ENCODE peak calls at places on chromosomes 2 and 18, in five cellular contexts. T is stimulated activated CD4-positive, alpha-beta T cell treated with anti-CD3 and anti-CD28 coated beads, Interleukin-4, amount 100 ng/mL, for 24 hours; Q is WTC11; X is HFFc6; E is neural crest cell. Z is an unnamed sample.

GRCh38 chr18:11992096-11992785 is 10.9 kb downstream of the IMPA2 start:
- DNase-seq in T (no peak), Q (no peak), X (no peak), E (no peak), Z (no peak)

GRCh38 chr2:30213326-30213725 is 18.0 kb upstream of the LBH start:
- DNase-seq in T (no peak), Q (no peak), X (no peak), E (no peak), Z (no peak)

GRCh38 chr2:73827018-73827417 is 1.7 kb upstream of the STAMBP start:
- DNase-seq in T (no peak), Q (no peak), X (peak), E (no peak), Z (peak)

GRCh38 chr2:64627860-64628841 is 25.6 kb downstream of the SERTAD2 start:
- DNase-seq in T (no peak), Q (no peak), X (no peak), E (no peak), Z (no peak)

GRCh38 chr2:88350641-88351601 is 101.6 kb downstream of the FOXI3 start:
- DNase-seq in T (peak), Q (peak), X (peak), E (peak), Z (peak)

GRCh38 chr18:24111936-24112335 is 26.9 kb upstream of the CABYR start:
- DNase-seq in T (no peak), Q (no peak), X (no peak), E (no peak), Z (no peak)

GRCh38 chr18:70337139-70337972 is 48.5 kb downstream of the SOCS6 start:
- DNase-seq in T (no peak), Q (peak), X (peak), E (no peak), Z (peak)

GRCh38 chr2:212548459-212548815 is 9.8 kb upstream of the ERBB4 start:
- DNase-seq in T (no peak), Q (no peak), X (peak), E (peak), Z (peak)

GRCh38 chr2:31539505-31539904 is 41.2 kb downstream of the SRD5A2 start:
- DNase-seq in T (no peak), Q (peak), X (no peak), E (no peak), Z (no peak)

GRCh38 chr2:2244508-2244907 is 86.6 kb downstream of the MYT1L start:
- DNase-seq in T (no peak), Q (no peak), X (no peak), E (no peak), Z (no peak)

GRCh38 chr2:65357095-65357958 is 75.1 kb downstream of the SPRED2 start:
- DNase-seq in T (no peak), Q (no peak), X (no peak), E (no peak), Z (no peak)

GRCh38 chr2:241965931-241966412 is 96.4 kb downstream of the RTP5 start:
- DNase-seq in T (peak), Q (no peak), X (peak), E (no peak), Z (no peak)

GRCh38 chr18:45287531-45287930 is 327.7 kb upstream of the SLC14A2 start:
- DNase-seq in T (no peak), Q (no peak), X (no peak), E (no peak), Z (no peak)

GRCh38 chr2:237497009-237497819 is 10.2 kb downstream of the MLPH start:
- DNase-seq in T (no peak), Q (peak), X (no peak), E (no peak), Z (no peak)

GRCh38 chr18:74778191-74778847 is 180.6 kb downstream of the ZNF407 start:
- DNase-seq in T (no peak), Q (no peak), X (no peak), E (no peak), Z (no peak)

GRCh38 chr2:23412556-23413155 is 27.7 kb downstream of the KLHL29 start:
- DNase-seq in T (no peak), Q (no peak), X (peak), E (no peak), Z (no peak)

GRCh38 chr2:52904511-52904910 is 863.1 kb upstream of the CHAC2 start:
- DNase-seq in T (no peak), Q (no peak), X (no peak), E (no peak), Z (no peak)

GRCh38 chr18:525066-525797 is 24.7 kb upstream of the COLEC12 start:
- DNase-seq in T (no peak), Q (no peak), X (peak), E (no peak), Z (no peak)

GRCh38 chr2:220320326-220320725 is 692.9 kb downstream of the SLC4A3 start:
- DNase-seq in T (no peak), Q (no peak), X (peak), E (no peak), Z (no peak)

GRCh38 chr2:165274698-165275097 is 35.5 kb downstream of the SCN2A start:
- DNase-seq in T (no peak), Q (no peak), X (no peak), E (no peak), Z (no peak)

GRCh38 chr2:182187130-182187529 is 201.5 kb downstream of the PPP1R1C start:
- DNase-seq in T (no peak), Q (no peak), X (no peak), E (no peak), Z (no peak)

GRCh38 chr2:8438996-8439395 is 242.9 kb upstream of the ID2 start:
- DNase-seq in T (no peak), Q (no peak), X (no peak), E (no peak), Z (no peak)

GRCh38 chr18:26482567-26482966 is 65.8 kb downstream of the KCTD1 start:
- DNase-seq in T (no peak), Q (peak), X (no peak), E (no peak), Z (no peak)

GRCh38 chr2:127149384-127149783 is 42.4 kb upstream of the BIN1 start:
- DNase-seq in T (no peak), Q (no peak), X (peak), E (no peak), Z (no peak)

GRCh38 chr2:30270166-30270565 is 38.8 kb downstream of the LBH start:
- DNase-seq in T (no peak), Q (no peak), X (no peak), E (no peak), Z (no peak)

GRCh38 chr2:58895849-58896248 is 654.7 kb upstream of the FANCL start:
- DNase-seq in T (no peak), Q (no peak), X (no peak), E (no peak), Z (no peak)

GRCh38 chr2:187547353-187547979 is 6.8 kb downstream of the TFPI start:
- DNase-seq in T (no peak), Q (no peak), X (peak), E (no peak), Z (no peak)

GRCh38 chr2:201413143-201413542 is 38.1 kb downstream of the TRAK2 start:
- DNase-seq in T (no peak), Q (no peak), X (no peak), E (no peak), Z (no peak)

GRCh38 chr2:193783681-193784080 is 1588.9 kb upstream of the TMEFF2 start:
- DNase-seq in T (no peak), Q (no peak), X (no peak), E (no peak), Z (no peak)

GRCh38 chr2:24472416-24472815 is 18.6 kb upstream of the NCOA1 start:
- DNase-seq in T (no peak), Q (no peak), X (no peak), E (no peak), Z (no peak)

GRCh38 chr2:239716536-239717318 is 308.4 kb downstream of the NDUFA10 start:
- DNase-seq in T (peak), Q (no peak), X (no peak), E (no peak), Z (no peak)

GRCh38 chr2:235539773-235540172 is 45.9 kb downstream of the AGAP1 start:
- DNase-seq in T (no peak), Q (no peak), X (no peak), E (no peak), Z (no peak)

GRCh38 chr2:177799531-177799930 is 273.0 kb downstream of the PDE11A start:
- DNase-seq in T (no peak), Q (peak), X (peak), E (peak), Z (peak)

GRCh38 chr2:201191132-201191875 is 8.4 kb downstream of the CASP10 start:
- DNase-seq in T (no peak), Q (no peak), X (no peak), E (no peak), Z (no peak)

GRCh38 chr2:175579646-175580045 is 398.1 kb upstream of the ATP5MC3 start:
- DNase-seq in T (no peak), Q (no peak), X (no peak), E (no peak), Z (no peak)

GRCh38 chr2:134080759-134081158 is 173.1 kb upstream of the MGAT5 start:
- DNase-seq in T (no peak), Q (no peak), X (no peak), E (no peak), Z (no peak)

GRCh38 chr2:159613515-159614336 is 2.6 kb downstream of the BAZ2B start:
- DNase-seq in T (no peak), Q (no peak), X (peak), E (no peak), Z (no peak)

GRCh38 chr2:64861338-64862000 is 127.7 kb upstream of the SLC1A4 start:
- DNase-seq in T (no peak), Q (no peak), X (no peak), E (no peak), Z (no peak)